ENCODE peak calls at places on chromosome 3, in five cellular contexts. H, W, I, D and Q are unnamed samples.

GRCh38 chr3:169686874-169687273 is 23.4 kb upstream of the MECOM start:
- DNase-seq in H (no peak), W (no peak), I (no peak), D (no peak), Q (no peak)

GRCh38 chr3:59334585-59334984 is 284.8 kb upstream of the CFAP20DC start:
- DNase-seq in H (no peak), W (no peak), I (peak), D (no peak), Q (no peak)

GRCh38 chr3:16290007-16290826 is 25.2 kb downstream of the OXNAD1 start:
- DNase-seq in H (peak), W (no peak), I (peak), D (no peak), Q (no peak)

GRCh38 chr3:129592362-129593150 is 13.9 kb downstream of the PLXND1 start:
- DNase-seq in H (no peak), W (peak), I (no peak), D (no peak), Q (no peak)

GRCh38 chr3:196948442-196949365 is 6.4 kb upstream of the NCBP2 start:
- DNase-seq in H (no peak), W (no peak), I (peak), D (no peak), Q (no peak)

GRCh38 chr3:54342676-54343075 is 220.3 kb downstream of the CACNA2D3 start:
- DNase-seq in H (no peak), W (peak), I (no peak), D (no peak), Q (no peak)

GRCh38 chr3:69944931-69945493 is 54.5 kb upstream of the SAMMSON start:
- DNase-seq in H (no peak), W (no peak), I (no peak), D (no peak), Q (no peak)

GRCh38 chr3:190197346-190197763 is 76.7 kb upstream of the P3H2 start:
- DNase-seq in H (no peak), W (no peak), I (no peak), D (no peak), Q (no peak)

GRCh38 chr3:66989860-66990696 is 8.0 kb upstream of the KBTBD8 start:
- DNase-seq in H (no peak), W (no peak), I (no peak), D (no peak), Q (no peak)

GRCh38 chr3:138363322-138363721 is 14.9 kb downstream of the MRAS start:
- DNase-seq in H (no peak), W (no peak), I (no peak), D (no peak), Q (no peak)

GRCh38 chr3:105157766-105158085 is 209.0 kb upstream of the ALCAM start:
- DNase-seq in H (no peak), W (no peak), I (no peak), D (no peak), Q (no peak)

GRCh38 chr3:159804726-159805410 is 183.8 kb upstream of the IL12A start:
- DNase-seq in H (no peak), W (peak), I (peak), D (peak), Q (peak)

GRCh38 chr3:187930021-187930420 is 184.8 kb upstream of the BCL6 start:
- DNase-seq in H (no peak), W (no peak), I (no peak), D (no peak), Q (no peak)

GRCh38 chr3:63955830-63956545 is 43.8 kb upstream of the SCAANT1 start:
- DNase-seq in H (no peak), W (no peak), I (no peak), D (no peak), Q (no peak)

GRCh38 chr3:3015472-3016089 is 94.6 kb downstream of the IL5RA start:
- DNase-seq in H (no peak), W (no peak), I (peak), D (no peak), Q (no peak)

GRCh38 chr3:112446343-112446742 is 52.9 kb downstream of the BTLA start:
- DNase-seq in H (no peak), W (no peak), I (peak), D (no peak), Q (peak)

GRCh38 chr3:114745322-114746240 is 401.5 kb downstream of the ZBTB20 start:
- DNase-seq in H (no peak), W (no peak), I (peak), D (no peak), Q (no peak)

GRCh38 chr3:101963902-101964362 is 114.6 kb downstream of the NFKBIZ start:
- DNase-seq in H (no peak), W (no peak), I (peak), D (no peak), Q (no peak)

GRCh38 chr3:178182337-178182761 is 353.9 kb upstream of the KCNMB2 start:
- DNase-seq in H (no peak), W (no peak), I (no peak), D (peak), Q (peak)

GRCh38 chr3:26484140-26484539 is 138.4 kb upstream of the LRRC3B start:
- DNase-seq in H (no peak), W (no peak), I (no peak), D (no peak), Q (no peak)

GRCh38 chr3:43076857-43077256 is 29.0 kb downstream of the POMGNT2 start:
- DNase-seq in H (no peak), W (no peak), I (peak), D (no peak), Q (no peak)

GRCh38 chr3:194537732-194538247 is 51.0 kb upstream of the ATP13A3 start:
- DNase-seq in H (no peak), W (no peak), I (peak), D (peak), Q (peak)

GRCh38 chr3:167859610-167860009 is 124.1 kb downstream of the SERPINI1 start:
- DNase-seq in H (no peak), W (no peak), I (no peak), D (no peak), Q (no peak)

GRCh38 chr3:189773056-189773455 is 141.9 kb downstream of the TP63 start:
- DNase-seq in H (no peak), W (no peak), I (peak), D (no peak), Q (no peak)

GRCh38 chr3:55718475-55718874 is 231.4 kb upstream of the WNT5A start:
- DNase-seq in H (no peak), W (no peak), I (peak), D (no peak), Q (no peak)

GRCh38 chr3:14000556-14000955 is 120.7 kb upstream of the WNT7A start:
- DNase-seq in H (no peak), W (no peak), I (no peak), D (no peak), Q (no peak)

GRCh38 chr3:178084938-178085816 is 451.1 kb upstream of the KCNMB2 start:
- DNase-seq in H (peak), W (peak), I (peak), D (peak), Q (peak)

GRCh38 chr3:187954486-187955075 is 199.4 kb upstream of the LPP start:
- DNase-seq in H (no peak), W (no peak), I (peak), D (no peak), Q (no peak)

GRCh38 chr3:29683306-29683993 is 402.6 kb downstream of the RBMS3 start:
- DNase-seq in H (no peak), W (no peak), I (peak), D (no peak), Q (no peak)

GRCh38 chr3:141103067-141103466 is 51.9 kb downstream of the SPSB4 start:
- DNase-seq in H (no peak), W (no peak), I (no peak), D (no peak), Q (no peak)

GRCh38 chr3:19029837-19030835 is 118.2 kb upstream of the KCNH8 start:
- DNase-seq in H (no peak), W (no peak), I (no peak), D (no peak), Q (no peak)

GRCh38 chr3:172524611-172525010 is 1.4 kb upstream of the TNFSF10 start:
- DNase-seq in H (no peak), W (no peak), I (peak), D (no peak), Q (no peak)

GRCh38 chr3:50708620-50709019 is 33.9 kb downstream of the DOCK3 start:
- DNase-seq in H (no peak), W (no peak), I (no peak), D (no peak), Q (no peak)